ENCODE peak calls at places on chromosome 5, in four cellular contexts. L is lung, B is lower leg skin, U is Peyer's patch. W is an unnamed sample.

GRCh38 chr5:126280820-126281219 is 142.4 kb upstream of the GRAMD2B start:
- DNase-seq in L (no peak), B (no peak), U (no peak), W (no peak)

GRCh38 chr5:10364186-10364689 is 10.7 kb downstream of the MARCHF6 start:
- DNase-seq in L (no peak), B (no peak), U (no peak), W (no peak)

GRCh38 chr5:58248221-58248620 is 211.7 kb downstream of the PLK2 start:
- DNase-seq in L (no peak), B (no peak), U (no peak), W (no peak)

GRCh38 chr5:156584856-156585255 is 257.9 kb downstream of the SGCD start:
- DNase-seq in L (no peak), B (no peak), U (no peak), W (no peak)

GRCh38 chr5:131304414-131304813 is 40.6 kb downstream of the CDC42SE2 start:
- DNase-seq in L (no peak), B (no peak), U (no peak), W (no peak)

GRCh38 chr5:145791866-145792265 is 43.3 kb downstream of the PRELID2 start:
- DNase-seq in L (no peak), B (no peak), U (no peak), W (no peak)

GRCh38 chr5:148928141-148928540 is 101.7 kb downstream of the ADRB2 start:
- DNase-seq in L (no peak), B (no peak), U (no peak), W (no peak)

GRCh38 chr5:90902681-90903386 is 344.2 kb downstream of the ADGRV1 start:
- DNase-seq in L (no peak), B (no peak), U (no peak), W (no peak)

GRCh38 chr5:59236996-59237395 is 654.1 kb downstream of the RAB3C start:
- DNase-seq in L (no peak), B (no peak), U (no peak), W (no peak)

GRCh38 chr5:128378636-128379035 is 159.4 kb downstream of the FBN2 start:
- DNase-seq in L (no peak), B (no peak), U (no peak), W (no peak)

GRCh38 chr5:52007230-52007858 is 624.1 kb downstream of the ISL1 start:
- DNase-seq in L (no peak), B (no peak), U (no peak), W (no peak)

GRCh38 chr5:171478946-171479775 is 59.7 kb downstream of the FGF18 start:
- DNase-seq in L (no peak), B (no peak), U (no peak), W (no peak)

GRCh38 chr5:16544607-16545374 is 72.0 kb downstream of the RETREG1 start:
- DNase-seq in L (no peak), B (no peak), U (no peak), W (no peak)

GRCh38 chr5:127596501-127596900 is 52.4 kb upstream of the CTXN3 start:
- DNase-seq in L (no peak), B (no peak), U (no peak), W (no peak)

GRCh38 chr5:86175224-86175623 is 442.5 kb upstream of the COX7C start:
- DNase-seq in L (no peak), B (no peak), U (no peak), W (no peak)

GRCh38 chr5:178308541-178309092 is 76.0 kb upstream of the PHYKPL start:
- DNase-seq in L (no peak), B (no peak), U (peak; percentile 37), W (no peak)

GRCh38 chr5:154860765-154861164 is 2.3 kb downstream of the CNOT8 start:
- DNase-seq in L (no peak), B (no peak), U (no peak), W (no peak)

GRCh38 chr5:132790201-132790870 is 13.3 kb upstream of the SEPTIN8 start:
- DNase-seq in L (no peak), B (no peak), U (no peak), W (no peak)

GRCh38 chr5:125703616-125704015 is 719.6 kb upstream of the GRAMD2B start:
- DNase-seq in L (no peak), B (no peak), U (no peak), W (no peak)

GRCh38 chr5:111121926-111122325 is 29.8 kb downstream of the WDR36 start:
- DNase-seq in L (no peak), B (no peak), U (no peak), W (no peak)

GRCh38 chr5:34930527-34930844 is 1.1 kb downstream of the DNAJC21 start:
- DNase-seq in L (no peak), B (no peak), U (no peak), W (no peak)

GRCh38 chr5:40627708-40628107 is 52.0 kb upstream of the PTGER4 start:
- DNase-seq in L (no peak), B (no peak), U (no peak), W (no peak)

GRCh38 chr5:108650997-108651396 is 96.7 kb upstream of the FER start:
- DNase-seq in L (no peak), B (no peak), U (no peak), W (no peak)

GRCh38 chr5:135539430-135540005 is 3.8 kb upstream of the NEUROG1 start:
- DNase-seq in L (no peak), B (peak; percentile 53), U (no peak), W (no peak)

GRCh38 chr5:83011990-83012389 is 65.2 kb downstream of the TMEM167A start:
- DNase-seq in L (no peak), B (no peak), U (no peak), W (no peak)

GRCh38 chr5:116062352-116062751 is 22.5 kb upstream of the COMMD10 start:
- DNase-seq in L (no peak), B (no peak), U (no peak), W (no peak)
- TF ChIP-seq CTCF in L (no peak), B (no peak), U (no peak), W (no peak)

GRCh38 chr5:35939639-35940038 is 1.2 kb upstream of the CAPSL start:
- DNase-seq in L (no peak), B (no peak), U (no peak), W (no peak)
- TF ChIP-seq CTCF in L (no peak), B (no peak), U (no peak), W (no peak)

GRCh38 chr5:11619339-11620028 is 284.8 kb downstream of the CTNND2 start:
- DNase-seq in L (no peak), B (no peak), U (no peak), W (no peak)
- TF ChIP-seq CTCF in L (no peak), B (no peak), U (no peak), W (no peak)

GRCh38 chr5:107063511-107063910 is 607.2 kb downstream of the EFNA5 start:
- DNase-seq in L (no peak), B (no peak), U (no peak), W (no peak)

GRCh38 chr5:107068782-107069181 is 602.0 kb downstream of the EFNA5 start:
- DNase-seq in L (no peak), B (no peak), U (no peak), W (no peak)

GRCh38 chr5:107072967-107073366 is 597.8 kb downstream of the EFNA5 start:
- DNase-seq in L (no peak), B (no peak), U (no peak), W (no peak)

GRCh38 chr5:107072440-107072839 is 598.3 kb downstream of the EFNA5 start:
- DNase-seq in L (no peak), B (no peak), U (no peak), W (no peak)

GRCh38 chr5:107067391-107067790 is 603.3 kb downstream of the EFNA5 start:
- DNase-seq in L (no peak), B (no peak), U (no peak), W (no peak)
- TF ChIP-seq CTCF in L (no peak), B (no peak), U (no peak), W (no peak)

DNA sequence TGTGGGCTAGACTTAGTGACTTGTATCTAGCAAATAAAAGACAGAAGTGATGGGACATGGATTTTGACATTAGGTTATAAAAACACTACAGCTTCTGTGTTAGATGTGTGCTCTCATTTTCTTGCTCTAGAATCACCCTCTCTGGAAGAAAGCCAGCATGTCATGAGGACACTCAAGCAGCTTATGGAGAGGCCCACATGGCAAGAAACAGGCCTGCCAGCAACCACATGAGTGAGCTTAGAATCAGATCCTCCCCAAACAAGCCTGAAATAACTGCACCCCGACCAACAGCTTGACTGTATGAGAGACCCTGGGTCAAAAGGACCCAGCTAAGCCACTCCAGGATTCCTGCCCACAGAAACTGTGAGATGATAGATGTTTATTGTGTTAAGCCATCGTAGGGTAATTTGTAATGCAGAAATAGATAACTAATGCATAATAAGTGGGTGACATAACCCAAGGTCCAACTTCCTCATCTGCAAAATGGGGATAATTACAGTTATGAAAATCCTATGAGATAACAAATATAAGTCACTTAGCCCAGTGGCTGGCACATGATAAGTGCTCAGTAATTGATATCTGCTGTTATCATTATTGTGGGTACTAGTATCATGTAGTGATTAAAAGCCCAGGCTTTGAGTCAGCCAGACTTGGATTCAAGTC is 86.5 kb downstream of the KLHL3 start:
- DNase-seq in L (peak; percentile 76), B (peak; percentile 40), U (no peak), W (no peak)
- TF ChIP-seq CTCF in L (no peak), B (no peak), U (no peak), W (no peak)

GRCh38 chr5:164518049-164518740 is 1012.8 kb downstream of the MAT2B start:
- DNase-seq in L (no peak), B (no peak), U (no peak), W (no peak)

DNA sequence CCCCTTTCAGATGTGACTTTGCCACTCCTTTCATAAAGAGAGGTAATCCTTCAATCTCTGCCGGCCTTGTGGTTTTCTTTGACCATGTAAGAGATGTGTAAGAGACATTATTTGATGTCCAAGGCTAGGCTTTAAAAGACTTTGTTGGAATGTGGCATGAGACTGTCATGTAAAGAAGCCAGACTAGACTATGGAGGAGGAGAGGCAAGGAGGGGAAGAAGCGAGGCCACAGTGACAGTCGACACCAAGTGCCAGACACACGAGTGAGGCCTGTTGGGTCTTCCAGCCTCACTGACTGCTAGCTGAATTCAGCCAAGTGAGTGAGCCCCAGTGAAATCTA is 1013.3 kb downstream of the MAT2B start:
- DNase-seq in L (no peak), B (no peak), U (no peak), W (no peak)
- TF ChIP-seq CTCF in L (no peak), B (no peak), U (no peak), W (no peak)

DNA sequence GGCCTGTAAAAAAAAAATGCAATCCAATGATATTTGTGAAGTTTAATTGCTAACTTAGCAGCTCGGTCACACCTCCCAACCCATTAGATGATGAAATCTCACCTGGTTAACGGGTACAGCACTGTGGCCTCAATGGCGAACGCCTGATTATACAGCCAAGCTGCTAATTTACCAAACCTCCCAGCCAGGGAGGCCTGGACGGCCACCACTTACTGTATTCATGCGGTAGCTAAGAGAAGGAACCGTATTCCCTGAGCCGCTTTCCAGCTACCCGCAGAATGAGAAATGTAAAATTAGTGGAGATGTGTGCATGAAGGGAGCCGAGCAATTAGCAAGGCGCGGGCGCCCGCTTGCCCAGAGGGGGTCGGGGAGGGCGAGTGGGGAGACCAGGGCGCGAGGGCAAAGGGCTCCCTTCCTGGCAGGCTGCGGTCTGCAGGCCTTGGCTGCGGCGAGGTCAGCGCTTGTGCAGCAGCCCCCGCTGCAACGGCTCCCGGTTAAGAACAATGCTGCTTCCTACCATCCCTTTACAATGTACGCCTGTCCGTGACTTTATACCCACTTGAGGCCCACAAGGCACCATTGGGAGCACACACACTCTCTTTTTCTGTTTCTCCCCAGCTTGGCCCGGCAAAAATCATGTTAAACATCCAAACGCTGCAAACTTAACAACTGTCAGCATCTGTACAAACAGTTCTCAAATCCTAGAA is 70.4 kb upstream of the TBCA start:
- DNase-seq in L (no peak), B (no peak), U (no peak), W (no peak)
- TF ChIP-seq CTCF in L (no peak), B (no peak), U (no peak), W (no peak)

W was measured in natural killer cell.